ENCODE peak calls at places on chromosomes 5 and 9, in six cellular contexts. Y is NCI-H460; D is stimulated activated CD8-positive, alpha-beta memory T cell treated with anti-CD3 and anti-CD28 coated beads, Interleukin-15, amount 100 ng/mL, for 1 hour; C is CD4-positive, alpha-beta T cell; M is mucosa of gallbladder; A is endodermal cell. X is an unnamed sample.

GRCh38 chr5:27821681-27822080 is 783.3 kb upstream of the CDH9 start:
- DNase-seq in D (no peak), C (no peak), M (no peak), A (no peak), Y (no peak), X (no peak)

GRCh38 chr9:136558373-136558772 is 12.5 kb upstream of the NOTCH1 start:
- DNase-seq in C (no peak), A (no peak), D (no peak), Y (no peak), M (no peak), X (peak; percentile 11)

GRCh38 chr9:6996061-6996854 is 238.5 kb downstream of the KDM4C start:
- DNase-seq in A (no peak), M (no peak), D (no peak), C (no peak), Y (no peak), X (no peak)

GRCh38 chr5:74625742-74626241 is 14.7 kb downstream of the ENC1 start:
- DNase-seq in D (no peak), M (peak; percentile 32), Y (no peak), C (no peak), A (peak; percentile 78), X (no peak)

GRCh38 chr5:32538031-32538547 is 47.3 kb upstream of the SUB1 start:
- DNase-seq in Y (no peak), A (no peak), M (no peak), D (no peak), C (no peak), X (no peak)

GRCh38 chr5:98940586-98940985 is 11.8 kb upstream of the CHD1 start:
- DNase-seq in M (no peak), D (no peak), Y (peak; percentile 90), A (no peak), C (no peak), X (no peak)

GRCh38 chr9:28032178-28032532 is 458.9 kb upstream of the C9orf72 start:
- DNase-seq in Y (no peak), D (no peak), A (no peak), M (no peak), C (no peak), X (no peak)

GRCh38 chr9:23850242-23851023 is 24.4 kb upstream of the ELAVL2 start:
- DNase-seq in A (peak; percentile 81), M (no peak), Y (no peak), D (no peak), C (no peak), X (no peak)

GRCh38 chr5:110333384-110333783 is 393.1 kb downstream of the TMEM232 start:
- DNase-seq in D (no peak), A (peak; percentile 82), Y (no peak), M (no peak), C (no peak), X (no peak)

GRCh38 chr5:94830520-94830919 is 212.1 kb downstream of the SLF1 start:
- DNase-seq in Y (no peak), A (no peak), M (no peak), D (no peak), C (no peak), X (no peak)

GRCh38 chr9:28007097-28007817 is 434.0 kb upstream of the C9orf72 start:
- DNase-seq in M (no peak), Y (no peak), D (no peak), C (no peak), A (no peak), X (no peak)

GRCh38 chr5:5521478-5521877 is 99.0 kb downstream of the ICE1 start:
- DNase-seq in Y (no peak), C (no peak), A (no peak), M (no peak), D (no peak), X (no peak)

GRCh38 chr9:82369251-82369945 is 380.8 kb downstream of the SPATA31D1 start:
- DNase-seq in Y (no peak), M (no peak), C (no peak), A (no peak), D (no peak), X (no peak)

GRCh38 chr5:95779611-95780010 is 42.9 kb downstream of the GLRX start:
- DNase-seq in M (no peak), A (no peak), Y (no peak), D (no peak), C (no peak), X (no peak)

GRCh38 chr9:109010676-109011655 is 2.3 kb downstream of the CTNNAL1 start:
- DNase-seq in M (no peak), C (peak; percentile 31), A (no peak), Y (peak; percentile 53), D (peak; percentile 20), X (no peak)

GRCh38 chr9:99299214-99300102 is 77.4 kb downstream of the SEC61B start:
- DNase-seq in D (no peak), C (no peak), Y (peak; percentile 15), M (no peak), A (peak; percentile 58), X (no peak)

GRCh38 chr5:114360816-114361723 is 800 bp upstream of the KCNN2 start:
- DNase-seq in D (no peak), A (peak; percentile 95), Y (no peak), C (no peak), M (no peak), X (no peak)

GRCh38 chr9:98226516-98226915 is 28.9 kb downstream of the TBC1D2 start:
- DNase-seq in D (no peak), M (no peak), C (no peak), A (no peak), Y (no peak), X (no peak)

GRCh38 chr9:89810434-89810833 is 205.6 kb downstream of the GADD45G start:
- DNase-seq in A (peak; percentile 45), Y (no peak), C (no peak), D (no peak), M (no peak), X (no peak)

GRCh38 chr9:83521017-83521810 is 17.0 kb downstream of the FRMD3 start:
- DNase-seq in C (no peak), A (no peak), D (no peak), Y (no peak), M (no peak), X (no peak)

GRCh38 chr9:127509261-127509954 is 58.1 kb downstream of the LRSAM1 start:
- DNase-seq in D (no peak), Y (no peak), M (peak; percentile 69), C (no peak), A (no peak), X (no peak)

GRCh38 chr5:6418679-6419276 is 29.9 kb upstream of the UBE2QL1 start:
- DNase-seq in A (no peak), M (no peak), C (no peak), Y (no peak), D (no peak), X (no peak)

GRCh38 chr5:157273131-157273556 is 7.2 kb downstream of the CYFIP2 start:
- DNase-seq in C (no peak), D (no peak), M (no peak), Y (no peak), A (no peak), X (no peak)

GRCh38 chr9:100714372-100715099 is 136.7 kb downstream of the CAVIN4 start:
- DNase-seq in M (peak; percentile 66), Y (peak; percentile 65), D (no peak), A (peak; percentile 93), C (no peak), X (peak; percentile 6)

GRCh38 chr5:9439651-9440292 is 106.1 kb downstream of the SEMA5A start:
- DNase-seq in C (no peak), D (no peak), M (no peak), Y (no peak), A (no peak), X (no peak)

GRCh38 chr5:136420168-136420916 is 55.0 kb upstream of the TRPC7 start:
- DNase-seq in D (no peak), Y (no peak), C (no peak), M (no peak), A (peak; percentile 57), X (no peak)